ENCODE peak calls at places on chromosomes 1 and 21, in five cellular contexts. B is A549, T is adrenal gland, N is uterus, X is GM12892. Z is an unnamed sample.

GRCh38 chr21:14361958-14362357 is 21.0 kb downstream of the HSPA13 start:
- DNase-seq in B (no peak), T (no peak), N (no peak), X (no peak), Z (no peak)

GRCh38 chr1:174785506-174785905 is 214.2 kb upstream of the CACYBP start:
- DNase-seq in B (no peak), T (no peak), N (no peak), X (no peak), Z (no peak)

GRCh38 chr1:25927541-25928265 is 21.5 kb upstream of the STMN1 start:
- DNase-seq in B (no peak), T (peak), N (no peak), X (no peak), Z (no peak)

GRCh38 chr1:228095161-228095560 is 8.0 kb downstream of the C1orf35 start:
- DNase-seq in B (no peak), T (no peak), N (no peak), X (no peak), Z (no peak)

GRCh38 chr1:245361056-245361455 is 206.3 kb downstream of the KIF26B start:
- DNase-seq in B (no peak), T (no peak), N (no peak), X (no peak), Z (no peak)

GRCh38 chr1:114618606-114619005 is 37.2 kb upstream of the BCAS2 start:
- DNase-seq in B (no peak), T (no peak), N (no peak), X (no peak), Z (no peak)

GRCh38 chr1:200206761-200207160 is 179.3 kb downstream of the NR5A2 start:
- DNase-seq in B (no peak), T (no peak), N (no peak), X (no peak), Z (no peak)

GRCh38 chr1:112263464-112263863 is 132.6 kb upstream of the CTTNBP2NL start:
- DNase-seq in B (no peak), T (no peak), N (no peak), X (no peak), Z (peak)

GRCh38 chr1:223714849-223715709 is 2.7 kb downstream of the CAPN2 start:
- DNase-seq in B (no peak), T (peak), N (no peak), X (no peak), Z (no peak)

GRCh38 chr1:29124366-29125236 is 898 bp upstream of the TMEM200B start:
- DNase-seq in B (peak), T (peak), N (peak), X (peak), Z (peak)

GRCh38 chr1:225554216-225554812 is 98.6 kb downstream of the ENAH start:
- DNase-seq in B (peak), T (no peak), N (no peak), X (peak), Z (no peak)

GRCh38 chr21:45902292-45902995 is 79.1 kb upstream of the COL6A1 start:
- DNase-seq in B (no peak), T (no peak), N (no peak), X (no peak), Z (no peak)

GRCh38 chr1:241593186-241593585 is 47.0 kb downstream of the CHML start:
- DNase-seq in B (no peak), T (no peak), N (no peak), X (no peak), Z (no peak)

GRCh38 chr1:227785094-227785811 is 30.2 kb upstream of the PRSS38 start:
- DNase-seq in B (no peak), T (no peak), N (no peak), X (no peak), Z (no peak)

GRCh38 chr1:235225299-235225698 is 64.2 kb upstream of the RBM34 start:
- DNase-seq in B (no peak), T (no peak), N (no peak), X (no peak), Z (no peak)

GRCh38 chr1:214590696-214591095 is 12.3 kb upstream of the CENPF start:
- DNase-seq in B (no peak), T (no peak), N (no peak), X (no peak), Z (no peak)

GRCh38 chr1:22731924-22732522 is 21.4 kb downstream of the EPHB2 start:
- DNase-seq in B (no peak), T (no peak), N (no peak), X (no peak), Z (no peak)

GRCh38 chr1:63861055-63861691 is 87.4 kb downstream of the ROR1 start:
- DNase-seq in B (no peak), T (no peak), N (peak), X (no peak), Z (no peak)

GRCh38 chr1:1079408-1080121 is 5.5 kb upstream of the RNF223 start:
- DNase-seq in B (peak), T (peak), N (peak), X (peak), Z (peak)

GRCh38 chr1:154957258-154957657 is 1.4 kb upstream of the PBXIP1 start:
- DNase-seq in B (no peak), T (no peak), N (no peak), X (no peak), Z (no peak)

GRCh38 chr1:218480137-218480536 is 135.0 kb downstream of the TGFB2 start:
- DNase-seq in B (no peak), T (no peak), N (no peak), X (no peak), Z (no peak)

GRCh38 chr1:150051089-150051373 is 16.5 kb upstream of the VPS45 start:
- DNase-seq in B (no peak), T (no peak), N (no peak), X (no peak), Z (no peak)

GRCh38 chr21:37166733-37167132 is 93.7 kb downstream of the TTC3 start:
- DNase-seq in B (no peak), T (no peak), N (no peak), X (no peak), Z (peak)

GRCh38 chr1:19894218-19894617 is 12.0 kb downstream of the OTUD3 start:
- DNase-seq in B (no peak), T (no peak), N (no peak), X (no peak), Z (no peak)

GRCh38 chr1:85421179-85421578 is 43.8 kb downstream of the DDAH1 start:
- DNase-seq in B (no peak), T (no peak), N (no peak), X (no peak), Z (no peak)

GRCh38 chr1:227124461-227124860 is 184.4 kb downstream of the COQ8A start:
- DNase-seq in B (no peak), T (no peak), N (no peak), X (no peak), Z (no peak)

GRCh38 chr1:234969630-234970370 is 158.8 kb downstream of the TOMM20 start:
- DNase-seq in B (no peak), T (peak), N (peak), X (no peak), Z (peak)

GRCh38 chr1:6948416-6948815 is 163.2 kb downstream of the CAMTA1 start:
- DNase-seq in B (no peak), T (no peak), N (no peak), X (no peak), Z (no peak)

GRCh38 chr1:210434224-210434623 is 105.5 kb downstream of the HHAT start:
- DNase-seq in B (no peak), T (no peak), N (no peak), X (no peak), Z (no peak)

GRCh38 chr1:196723325-196724185 is 51.1 kb upstream of the CFHR3 start:
- DNase-seq in B (peak), T (peak), N (no peak), X (no peak), Z (peak)

GRCh38 chr1:228464487-228464983 is 22.6 kb upstream of the RNF187 start:
- DNase-seq in B (peak), T (peak), N (peak), X (peak), Z (no peak)

GRCh38 chr1:183349201-183349711 is 68.9 kb downstream of the NMNAT2 start:
- DNase-seq in B (no peak), T (no peak), N (peak), X (no peak), Z (no peak)

GRCh38 chr21:36629061-36629460 is 69.9 kb upstream of the SIM2 start:
- DNase-seq in B (no peak), T (no peak), N (no peak), X (no peak), Z (no peak)

GRCh38 chr1:221939598-221939997 is 197.7 kb upstream of the DUSP10 start:
- DNase-seq in B (no peak), T (no peak), N (no peak), X (no peak), Z (no peak)

GRCh38 chr21:38905751-38906150 is 100.0 kb downstream of the ETS2 start:
- DNase-seq in B (no peak), T (no peak), N (peak), X (no peak), Z (no peak)
- TF ChIP-seq POLR2A in B (no peak), T (no peak), N (no peak), X (no peak), Z (no peak)

GRCh38 chr1:77976433-77977076 is 2.3 kb downstream of the FUBP1 start:
- DNase-seq in B (no peak), T (no peak), N (no peak), X (no peak), Z (no peak)
- TF ChIP-seq POLR2A in B (no peak), T (no peak), N (no peak), X (no peak), Z (no peak)

DNA sequence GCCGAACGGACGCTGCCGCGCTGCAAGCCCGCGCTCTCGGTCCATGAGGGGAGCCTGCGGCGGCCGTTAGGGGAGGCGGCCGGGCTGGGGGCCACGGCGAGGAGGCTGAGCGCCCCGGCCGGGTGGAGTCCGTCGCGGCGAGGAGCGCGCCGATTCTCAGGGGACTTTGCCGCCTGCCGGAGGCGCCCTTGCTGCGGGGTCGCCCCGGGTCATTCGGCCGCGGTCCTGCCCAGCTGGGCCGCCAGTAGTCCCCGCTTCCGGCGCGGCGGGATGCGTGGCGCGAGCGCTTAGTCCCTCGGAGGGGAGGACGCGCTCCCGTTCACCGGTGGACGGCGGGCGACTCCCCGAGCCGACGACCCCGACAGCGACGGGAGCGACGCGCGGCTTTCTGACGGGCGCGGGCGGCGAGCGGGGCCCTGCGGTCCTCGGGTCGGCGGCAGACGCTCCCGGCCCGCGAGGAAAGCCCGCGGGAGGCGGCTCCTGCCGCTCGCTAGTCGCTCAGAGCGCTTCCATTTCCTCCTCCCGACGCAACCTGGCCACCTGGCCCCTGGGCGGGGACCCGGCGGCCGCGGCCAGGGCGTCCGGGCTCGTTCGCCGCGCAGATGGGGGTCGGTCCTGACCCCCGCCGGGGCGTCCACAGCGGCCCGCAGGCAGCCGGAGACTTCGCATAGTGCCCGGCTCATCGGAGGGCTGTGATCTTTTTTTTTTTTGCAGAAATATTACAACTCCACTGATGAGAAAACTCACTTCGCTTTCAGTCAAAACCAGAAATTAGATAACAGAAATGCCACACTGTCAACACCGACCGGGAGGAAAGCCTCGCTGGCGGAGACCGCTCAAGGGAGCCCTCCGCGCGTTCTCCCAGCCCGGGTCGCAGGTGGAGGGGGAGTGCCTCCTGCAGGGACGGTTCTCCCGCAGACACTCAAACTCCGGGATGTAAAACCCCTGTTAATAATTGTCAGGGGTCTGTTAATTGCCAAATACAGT is 640 bp upstream of the ZBTB21 start:
- DNase-seq in B (peak), T (peak), N (no peak), X (peak), Z (peak)
- TF ChIP-seq POLR2A in B (peak), T (peak), N (no peak), X (peak), Z (peak)

DNA sequence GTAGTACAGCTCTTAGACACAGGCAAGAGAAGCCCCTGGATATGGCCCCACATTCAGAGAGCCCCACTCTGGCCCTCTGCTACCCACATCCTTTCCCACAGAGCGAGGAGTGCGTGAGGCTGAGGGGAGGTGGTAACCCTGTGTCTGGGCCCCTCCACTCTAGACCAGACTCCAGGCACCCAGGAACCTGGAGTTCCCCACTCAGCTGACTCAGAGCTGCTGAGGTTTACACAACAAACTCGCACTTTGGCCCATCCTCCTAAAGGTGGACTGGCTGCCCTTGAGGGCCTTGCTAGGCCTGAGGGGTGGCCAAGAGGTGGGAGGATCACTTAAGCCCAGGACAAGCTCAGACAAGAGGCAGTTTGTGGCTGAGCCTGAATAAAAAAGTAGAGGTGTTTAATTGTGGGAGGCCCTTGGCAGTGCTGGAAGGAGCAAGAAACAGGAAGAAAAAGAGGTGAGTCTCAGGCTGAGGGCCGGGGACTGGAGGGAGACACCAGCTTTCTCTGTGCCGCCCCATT is 10.7 kb downstream of the MR1 start:
- DNase-seq in B (peak), T (no peak), N (no peak), X (no peak), Z (no peak)
- TF ChIP-seq POLR2A in B (no peak), T (no peak), N (no peak), X (peak), Z (no peak)

GRCh38 chr1:119324198-119324597 is 44.4 kb upstream of the HAO2 start:
- DNase-seq in B (no peak), T (no peak), N (no peak), X (no peak), Z (no peak)
- TF ChIP-seq POLR2A in B (no peak), T (no peak), N (no peak), X (no peak), Z (no peak)

GRCh38 chr1:232319106-232319505 is 310.8 kb downstream of the SIPA1L2 start:
- DNase-seq in B (no peak), T (no peak), N (no peak), X (no peak), Z (no peak)

GRCh38 chr1:232317336-232317735 is 312.6 kb downstream of the SIPA1L2 start:
- DNase-seq in B (no peak), T (no peak), N (no peak), X (no peak), Z (no peak)

GRCh38 chr1:232318143-232318542 is 311.8 kb downstream of the SIPA1L2 start:
- DNase-seq in B (no peak), T (no peak), N (no peak), X (no peak), Z (no peak)

GRCh38 chr1:232319518-232319917 is 310.4 kb downstream of the SIPA1L2 start:
- DNase-seq in B (no peak), T (no peak), N (no peak), X (no peak), Z (no peak)

DNA sequence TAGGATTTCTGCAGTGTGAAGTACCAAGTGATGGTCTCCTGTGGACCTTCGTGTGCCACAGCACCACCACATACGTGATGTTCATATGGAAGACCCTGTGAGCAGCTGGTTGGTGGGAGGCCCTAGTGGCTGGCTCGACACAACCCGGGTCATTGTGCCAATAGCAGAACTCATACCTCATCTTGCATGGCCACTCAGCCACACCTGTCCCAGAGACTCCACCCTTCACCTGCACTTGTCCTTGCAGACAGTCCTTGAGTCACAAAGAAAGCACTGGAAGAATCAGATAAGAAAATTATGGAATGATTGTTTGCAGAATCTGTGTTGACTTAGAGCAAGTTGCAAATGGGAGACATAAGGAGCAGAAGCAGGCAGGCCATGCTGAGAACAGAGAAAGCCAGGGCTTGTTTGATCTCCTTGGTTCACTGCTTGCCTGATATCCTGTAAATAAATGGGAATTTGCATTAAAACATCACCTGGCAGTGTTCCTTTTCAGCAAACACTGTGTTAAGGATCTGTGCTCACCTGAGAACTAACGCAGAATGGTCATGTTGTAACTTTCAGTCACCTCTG is 307.7 kb downstream of the SIPA1L2 start:
- DNase-seq in B (no peak), T (no peak), N (no peak), X (no peak), Z (no peak)
- TF ChIP-seq POLR2A in B (no peak), T (no peak), N (no peak), X (no peak), Z (no peak)

DNA sequence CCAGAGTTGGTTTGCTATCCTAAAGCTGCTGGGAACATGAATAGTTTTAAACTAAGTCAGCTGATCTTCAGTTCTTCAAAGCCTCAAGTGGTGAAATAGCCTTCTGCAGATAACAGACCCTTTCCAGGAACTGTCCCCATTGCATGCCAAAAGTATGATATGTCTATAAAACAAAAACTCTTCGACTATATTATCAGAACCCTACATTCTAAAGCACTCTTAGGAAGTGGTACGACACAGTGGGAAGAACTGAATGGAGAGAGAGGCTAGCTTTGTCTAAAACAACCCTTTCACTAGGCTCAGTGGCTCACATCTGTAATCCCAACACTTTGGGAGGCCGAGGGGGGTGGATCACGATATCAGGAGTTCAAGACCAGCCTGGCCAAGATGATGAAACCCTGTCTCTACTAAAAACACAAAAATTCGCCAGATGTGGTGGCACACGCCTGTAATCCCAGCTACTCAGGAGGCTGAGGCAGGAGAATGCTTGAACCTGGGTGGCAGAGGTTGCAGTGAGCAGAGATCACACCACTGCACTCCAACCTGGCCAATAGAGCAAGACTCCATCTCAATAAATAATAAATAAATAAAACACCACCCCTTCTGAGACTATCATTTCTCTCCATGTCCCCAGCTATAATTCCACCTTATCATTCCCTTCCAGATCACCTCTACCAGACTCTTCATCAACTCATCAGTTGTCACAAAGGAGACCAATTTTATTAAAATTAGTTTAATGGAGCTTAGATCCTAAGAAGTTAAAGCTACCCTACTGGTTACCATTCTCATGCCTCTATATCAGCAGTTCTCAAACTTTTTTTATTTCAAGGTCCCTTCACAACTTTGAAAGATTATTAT is 2.3 kb upstream of the FRRS1 start:
- DNase-seq in B (no peak), T (no peak), N (no peak), X (no peak), Z (no peak)
- TF ChIP-seq POLR2A in B (no peak), T (no peak), N (no peak), X (no peak), Z (no peak)